ENCODE peak calls at places on chromosomes 1 and 21, in seven cellular contexts. U is left ventricle myocardium inferior, H is IMR-90, I is thyroid gland, Z is lower lobe of right lung, P is endodermal cell, J is OCI-LY7. G is an unnamed sample. For H3K36me3, the result is how much of the 10 kb centered on the place peaks cover.

GRCh38 chr1:176885756-176886155 is 278.8 kb downstream of the ASTN1 start:
- DNase-seq in Z (no peak), I (no peak), P (no peak), H (no peak), J (no peak), U (no peak), G (no peak)

GRCh38 chr1:36656271-36656670 is 173.6 kb upstream of the CSF3R start:
- DNase-seq in J (no peak), U (no peak), H (no peak), Z (no peak), P (peak), I (no peak), G (no peak)

GRCh38 chr1:29298175-29298720 is 61.9 kb downstream of the PTPRU start:
- DNase-seq in I (no peak), Z (no peak), U (no peak), H (no peak), P (peak), J (no peak), G (no peak)

GRCh38 chr1:77834771-77835334 is 53.6 kb upstream of the NEXN start:
- DNase-seq in H (peak), U (no peak), P (no peak), J (no peak), I (peak), Z (no peak), G (peak)

GRCh38 chr1:9593492-9594465 is 5.1 kb downstream of the TMEM201 start:
- DNase-seq in I (peak), P (peak), Z (peak), J (peak), H (peak), U (peak), G (peak)

GRCh38 chr21:21029159-21029558 is 30.9 kb downstream of the NCAM2 start:
- DNase-seq in J (no peak), P (no peak), I (no peak), Z (no peak), U (no peak), H (no peak), G (no peak)

GRCh38 chr1:92755541-92756351 is 29.2 kb downstream of the EVI5 start:
- DNase-seq in U (peak), P (no peak), H (peak), I (no peak), Z (no peak), J (no peak), G (no peak)

GRCh38 chr1:179702923-179703322 is 40.2 kb upstream of the FAM163A start:
- DNase-seq in P (peak), Z (no peak), J (no peak), U (no peak), H (no peak), I (no peak), G (no peak)

GRCh38 chr1:35298464-35298863 is 30.0 kb downstream of the ZMYM4 start:
- DNase-seq in I (peak), U (no peak), H (peak), P (peak), Z (no peak), J (peak), G (peak)

GRCh38 chr1:171641076-171641864 is 11.2 kb downstream of the MYOC start:
- DNase-seq in I (no peak), J (no peak), H (no peak), Z (no peak), P (peak), U (no peak), G (no peak)

GRCh38 chr1:27394282-27394658 is 1.8 kb downstream of the GPR3 start:
- DNase-seq in Z (no peak), P (no peak), I (no peak), J (no peak), U (no peak), H (no peak), G (no peak)

GRCh38 chr1:19785660-19786059 is 14.1 kb downstream of the TMCO4 start:
- DNase-seq in J (no peak), H (no peak), I (no peak), P (no peak), Z (no peak), U (no peak), G (no peak)

GRCh38 chr1:209590405-209590804 is 6.9 kb downstream of the CAMK1G start:
- DNase-seq in I (peak), J (no peak), U (no peak), Z (no peak), H (no peak), P (peak), G (no peak)

GRCh38 chr1:232329103-232329788 is 300.7 kb downstream of the SIPA1L2 start:
- DNase-seq in J (no peak), U (no peak), Z (no peak), P (no peak), I (no peak), H (no peak), G (no peak)

GRCh38 chr1:42815938-42816599 is 853 bp upstream of the ERMAP start:
- DNase-seq in P (no peak), Z (no peak), H (peak), J (peak), I (no peak), U (no peak), G (no peak)

GRCh38 chr1:48160486-48161132 is 61.9 kb upstream of the SLC5A9 start:
- DNase-seq in J (no peak), Z (no peak), P (no peak), I (no peak), U (no peak), H (no peak), G (no peak)

GRCh38 chr1:59272507-59272906 is 24.4 kb upstream of the FGGY start:
- DNase-seq in I (peak), P (no peak), U (no peak), H (peak), J (no peak), Z (no peak), G (no peak)

GRCh38 chr21:34202553-34203332 is 129.4 kb downstream of the MRPS6 start:
- DNase-seq in I (peak), U (peak), P (peak), H (no peak), Z (peak), J (no peak), G (no peak)

GRCh38 chr1:93874025-93874651 is 4.9 kb downstream of the DNTTIP2 start:
- DNase-seq in Z (no peak), J (peak), P (no peak), I (no peak), H (peak), U (no peak), G (no peak)

GRCh38 chr1:20110679-20111078 is 8.7 kb downstream of the PLA2G2D start:
- DNase-seq in U (no peak), J (no peak), Z (no peak), I (no peak), P (no peak), H (peak), G (no peak)

GRCh38 chr1:59976194-59977074 is 49.9 kb upstream of the CYP2J2 start:
- DNase-seq in I (peak), P (peak), J (peak), U (peak), H (peak), Z (peak), G (peak)

GRCh38 chr1:21013510-21013909 is 163.2 kb downstream of the EIF4G3 start:
- DNase-seq in Z (no peak), P (no peak), J (no peak), U (no peak), I (no peak), H (no peak), G (no peak)

GRCh38 chr21:28509031-28509430 is 483.6 kb downstream of the LTN1 start:
- DNase-seq in I (no peak), J (no peak), Z (no peak), H (no peak), U (no peak), P (no peak), G (no peak)

GRCh38 chr21:36113647-36114428 is 21.0 kb upstream of the CBR3 start:
- DNase-seq in J (no peak), H (no peak), P (no peak), Z (peak), I (no peak), U (no peak), G (peak)

DNA sequence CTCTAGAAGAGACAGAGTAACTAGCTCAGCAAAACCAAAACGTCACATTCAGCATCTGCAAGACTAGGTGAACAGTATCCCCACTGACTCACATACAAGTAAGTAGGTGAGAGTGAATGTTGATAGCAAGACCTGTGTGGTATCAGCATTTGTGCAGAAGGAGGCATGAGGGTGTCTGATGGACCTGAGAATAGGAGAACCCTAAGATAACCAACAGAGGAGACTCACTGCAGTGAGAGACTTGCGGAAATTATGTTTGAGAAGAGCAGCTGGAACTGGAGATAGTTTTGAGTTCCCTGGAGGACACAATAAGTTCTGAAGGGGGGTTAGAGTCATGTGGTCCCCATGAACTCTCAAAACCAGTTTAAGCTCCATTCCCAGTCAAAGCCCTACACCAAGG is 59.1 kb downstream of the DYRK1A start:
- DNase-seq in U (no peak), P (no peak), I (no peak), Z (no peak), J (no peak), H (no peak), G (no peak)
- H3K36me3 ChIP-seq in U (under half), P (half or more), I (under half), Z (under half), J (half or more), H (under half), G (under half)

GRCh38 chr21:44889625-44890337 is 16.3 kb upstream of the PTTG1IP start:
- DNase-seq in H (no peak), I (no peak), J (no peak), U (peak), Z (peak), P (no peak), G (no peak)
- H3K36me3 ChIP-seq in H (under half), I (under half), J (under half), U (under half), Z (under half), P (under half), G (under half)

GRCh38 chr21:25760061-25760460 is 25.3 kb downstream of the GABPA start:
- DNase-seq in P (no peak), H (no peak), J (no peak), I (no peak), Z (no peak), U (no peak), G (no peak)
- H3K36me3 ChIP-seq in P (half or more), H (under half), J (half or more), I (under half), Z (half or more), U (half or more), G (under half)

GRCh38 chr21:46386726-46387073 is 62.7 kb downstream of the PCNT start:
- DNase-seq in Z (no peak), U (no peak), H (no peak), J (no peak), I (no peak), P (no peak), G (no peak)

GRCh38 chr21:46385846-46386725 is 62.1 kb downstream of the PCNT start:
- DNase-seq in J (no peak), I (no peak), U (no peak), P (no peak), Z (no peak), H (no peak), G (no peak)

GRCh38 chr21:46388206-46388880 is 64.4 kb downstream of the PCNT start:
- DNase-seq in P (no peak), Z (no peak), U (no peak), H (no peak), I (no peak), J (no peak), G (no peak)

GRCh38 chr21:46381521-46381920 is 57.6 kb downstream of the PCNT start:
- DNase-seq in P (no peak), I (no peak), Z (no peak), U (no peak), J (no peak), H (no peak), G (no peak)

GRCh38 chr21:46384556-46384955 is 60.6 kb downstream of the PCNT start:
- DNase-seq in J (no peak), H (no peak), P (no peak), Z (no peak), U (no peak), I (no peak), G (no peak)
- H3K36me3 ChIP-seq in J (half or more), H (under half), P (under half), Z (under half), U (half or more), I (under half), G (under half)

DNA sequence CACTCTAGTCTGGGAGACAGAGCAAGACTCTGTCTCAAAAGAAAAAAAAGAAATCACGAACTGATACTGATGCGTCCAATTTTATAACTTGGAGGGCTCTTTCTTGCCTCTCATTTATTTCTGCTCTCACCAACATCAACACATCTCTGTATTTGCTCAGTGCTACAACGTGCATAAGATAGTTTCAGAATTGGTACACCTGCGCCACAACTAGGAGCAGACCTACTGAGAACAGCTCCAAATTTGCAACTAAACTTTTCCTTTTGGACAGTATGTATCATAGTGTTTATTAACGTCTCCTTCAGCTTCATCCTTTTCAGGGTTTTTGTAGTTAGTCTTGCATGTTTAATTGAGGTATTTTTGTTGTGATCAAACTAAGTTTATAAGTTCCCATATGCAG is 27.7 kb downstream of the TRAPPC10 start:
- DNase-seq in P (no peak), I (no peak), Z (no peak), J (no peak), H (no peak), U (no peak), G (no peak)
- H3K36me3 ChIP-seq in P (half or more), I (under half), Z (half or more), J (under half), H (under half), U (under half), G (under half)

GRCh38 chr1:225644666-225645065 is 8.3 kb downstream of the ENAH start:
- DNase-seq in I (no peak), U (no peak), J (no peak), P (no peak), Z (no peak), H (peak), G (no peak)

GRCh38 chr1:225638853-225639252 is 14.1 kb downstream of the ENAH start:
- DNase-seq in H (no peak), P (no peak), I (no peak), U (no peak), J (no peak), Z (no peak), G (no peak)

GRCh38 chr1:225637651-225638199 is 15.2 kb downstream of the ENAH start:
- DNase-seq in J (no peak), I (no peak), H (no peak), P (no peak), Z (no peak), U (no peak), G (no peak)

GRCh38 chr1:225645194-225645593 is 7.7 kb downstream of the ENAH start:
- DNase-seq in Z (no peak), P (no peak), I (no peak), J (no peak), H (no peak), U (no peak), G (no peak)

GRCh38 chr1:225642177-225642576 is 10.7 kb downstream of the ENAH start:
- DNase-seq in H (peak), P (no peak), Z (no peak), J (no peak), U (no peak), I (no peak), G (no peak)
- H3K36me3 ChIP-seq in H (under half), P (half or more), Z (under half), J (under half), U (under half), I (under half), G (under half)

G was measured in prostate gland.